ENCODE peak calls at places on chromosomes 12 and 14, in four cellular contexts. M is fibroblast of mammary gland; N is activated naive CD4-positive, alpha-beta T cell; T is hypothalamus. Y is an unnamed sample.

GRCh38 chr14:56004807-56005579 is 113.2 kb upstream of the PELI2 start:
- DNase-seq in T (peak; percentile 4), M (peak; percentile 85), N (no peak), Y (peak; percentile 63)

GRCh38 chr12:19648173-19648572 is 208.9 kb downstream of the AEBP2 start:
- DNase-seq in T (no peak), N (no peak), M (peak; percentile 32), Y (peak; percentile 9)

GRCh38 chr14:23056956-23057756 is at the start of gene CDH24:
- DNase-seq in N (no peak), T (no peak), M (peak; percentile 50), Y (peak; percentile 58)

GRCh38 chr14:102071283-102071998 is 15.4 kb downstream of the HSP90AA1 start:
- DNase-seq in M (peak; percentile 30), T (no peak), N (no peak), Y (peak; percentile 90)

GRCh38 chr14:54782803-54783659 is 119.6 kb downstream of the GCH1 start:
- DNase-seq in M (no peak), N (no peak), T (peak; percentile 5), Y (no peak)

GRCh38 chr12:29752121-29752520 is 31.6 kb downstream of the TMTC1 start:
- DNase-seq in T (no peak), M (no peak), N (no peak), Y (peak; percentile 64)

GRCh38 chr12:75666980-75667359 is 155.6 kb upstream of the KRR1 start:
- DNase-seq in M (peak; percentile 91), T (no peak), N (no peak), Y (peak; percentile 67)

GRCh38 chr12:93243689-93244513 is 133.8 kb upstream of the NUDT4 start:
- DNase-seq in M (peak; percentile 82), T (no peak), N (no peak), Y (peak; percentile 39)

GRCh38 chr12:19643635-19644034 is 204.3 kb downstream of the AEBP2 start:
- DNase-seq in T (no peak), M (peak; percentile 67), N (no peak), Y (peak; percentile 76)

GRCh38 chr14:71021347-71022014 is 114.2 kb downstream of the PCNX1 start:
- DNase-seq in T (no peak), M (peak; percentile 88), N (no peak), Y (peak; percentile 84)

GRCh38 chr14:68968051-68968450 is 11.1 kb downstream of the ACTN1 start:
- DNase-seq in N (peak; percentile 79), T (no peak), M (no peak), Y (no peak)

GRCh38 chr12:104736307-104736706 is 221.8 kb downstream of the SLC41A2 start:
- DNase-seq in N (no peak), M (peak; percentile 91), T (no peak), Y (peak; percentile 75)

GRCh38 chr14:76918751-76919421 is 92.7 kb downstream of the LRRC74A start:
- DNase-seq in M (peak; percentile 98), N (no peak), T (peak; percentile 92), Y (peak; percentile 99)

GRCh38 chr14:35374273-35374681 is 30.3 kb downstream of the NFKBIA start:
- DNase-seq in M (peak; percentile 99), T (peak; percentile 66), N (no peak), Y (peak; percentile 99)

GRCh38 chr12:27001663-27002062 is 12.5 kb downstream of the TM7SF3 start:
- DNase-seq in T (no peak), M (no peak), N (no peak), Y (no peak)

GRCh38 chr12:67625004-67625403 is 23.5 kb upstream of the DYRK2 start:
- DNase-seq in N (no peak), T (no peak), M (no peak), Y (peak; percentile 18)

GRCh38 chr14:91861091-91861490 is 6.2 kb downstream of the TC2N start:
- DNase-seq in T (no peak), N (no peak), M (no peak), Y (no peak)

GRCh38 chr14:28609228-28609828 is 157.3 kb upstream of the FOXG1 start:
- DNase-seq in N (no peak), T (peak; percentile 15), M (peak; percentile 68), Y (peak; percentile 59)

GRCh38 chr12:89364631-89365030 is 12.3 kb upstream of the DUSP6 start:
- DNase-seq in M (no peak), N (no peak), T (no peak), Y (no peak)

GRCh38 chr12:105840384-105840783 is 298.4 kb downstream of the NUAK1 start:
- DNase-seq in N (no peak), T (no peak), M (no peak), Y (no peak)

GRCh38 chr12:25840678-25841077 is 117.8 kb upstream of the RASSF8 start:
- DNase-seq in T (no peak), M (peak; percentile 77), N (no peak), Y (peak; percentile 70)

GRCh38 chr12:128810182-128811127 is 13.3 kb downstream of the SLC15A4 start:
- DNase-seq in T (peak; percentile 43), N (no peak), M (peak; percentile 62), Y (peak; percentile 22)

GRCh38 chr14:92456215-92457017 is 57.2 kb upstream of the RIN3 start:
- DNase-seq in T (peak; percentile 45), N (no peak), M (peak; percentile 78), Y (peak; percentile 54)

GRCh38 chr14:92397140-92397815 is 74.3 kb downstream of the SLC24A4 start:
- DNase-seq in T (no peak), N (no peak), M (peak; percentile 90), Y (peak; percentile 74)

GRCh38 chr14:90419200-90419599 is 22.4 kb downstream of the CALM1 start:
- DNase-seq in T (peak; percentile 30), M (peak; percentile 96), N (no peak), Y (peak; percentile 93)

GRCh38 chr12:109767991-109768900 is 54.6 kb downstream of the FAM222A start:
- DNase-seq in T (no peak), M (no peak), N (no peak), Y (no peak)

GRCh38 chr14:99794156-99794780 is 1.1 kb downstream of the EML1 start:
- DNase-seq in N (no peak), M (no peak), T (no peak), Y (no peak)

GRCh38 chr12:104573-105081 is 38.1 kb downstream of the IQSEC3 start:
- DNase-seq in M (no peak), T (no peak), N (peak; percentile 22), Y (no peak)

GRCh38 chr14:55160989-55161388 is 30.4 kb downstream of the DLGAP5 start:
- DNase-seq in T (no peak), N (no peak), M (peak; percentile 49), Y (peak; percentile 72)

GRCh38 chr14:56463491-56463890 is 116.1 kb upstream of the TMEM260 start:
- DNase-seq in M (no peak), N (no peak), T (no peak), Y (no peak)

GRCh38 chr12:6535960-6536847 is 1.9 kb downstream of the GAPDH start:
- DNase-seq in M (no peak), N (no peak), T (no peak), Y (no peak)

GRCh38 chr14:91985521-91986255 is 38.2 kb upstream of the FBLN5 start:
- DNase-seq in N (no peak), T (no peak), M (peak; percentile 49), Y (peak; percentile 59)

GRCh38 chr14:100156776-100157175 is 2.7 kb downstream of the DEGS2 start:
- DNase-seq in T (no peak), N (no peak), M (no peak), Y (no peak)

GRCh38 chr14:63203618-63204406 is 431 bp upstream of the RHOJ start:
- DNase-seq in N (no peak), T (peak; percentile 47), M (peak; percentile 88), Y (peak; percentile 99)

GRCh38 chr14:69354383-69355154 is 43.5 kb downstream of the ERH start:
- DNase-seq in N (peak; percentile 4), T (no peak), M (no peak), Y (no peak)

GRCh38 chr12:127306604-127307215 is 960.3 kb upstream of the TMEM132C start:
- DNase-seq in N (no peak), T (no peak), M (peak; percentile 53), Y (no peak)

GRCh38 chr12:2169964-2170363 is 117.2 kb downstream of the CACNA1C start:
- DNase-seq in M (peak; percentile 76), T (no peak), N (no peak), Y (peak; percentile 78)

GRCh38 chr14:75476274-75476995 is 45.8 kb upstream of the BATF start:
- DNase-seq in M (no peak), T (peak; percentile 8), N (no peak), Y (peak; percentile 48)

Y was measured in fibroblast of lung.